ENCODE peak calls at places on chromosome 9, in eight cellular contexts. V, P, Y, Z, X, A, C and O are unnamed samples.

GRCh38 chr9:101536938-101537337 is 3.3 kb downstream of the RNF20 start:
- DNase-seq in V (no peak), P (peak; percentile 65), Y (no peak), Z (no peak), X (no peak), A (peak; percentile 66), C (peak; percentile 49), O (no peak)

GRCh38 chr9:121369595-121370265 is at the start of gene STOM:
- DNase-seq in V (peak; percentile 86), P (peak; percentile 63), Y (peak; percentile 91), Z (peak; percentile 87), X (peak; percentile 56), A (peak; percentile 84), C (no peak), O (peak; percentile 85)

GRCh38 chr9:91037511-91038482 is 236.2 kb downstream of the SYK start:
- DNase-seq in V (peak; percentile 86), P (peak; percentile 15), Y (peak; percentile 71), Z (peak; percentile 56), X (no peak), A (peak; percentile 95), C (no peak), O (peak; percentile 65)

GRCh38 chr9:126613656-126614055 is at the start of gene LMX1B:
- DNase-seq in V (no peak), P (peak; percentile 88), Y (no peak), Z (no peak), X (no peak), A (peak; percentile 31), C (peak; percentile 81), O (peak; percentile 77)

GRCh38 chr9:34653610-34654072 is 1.7 kb downstream of the IL11RA start:
- DNase-seq in V (no peak), P (no peak), Y (peak; percentile 78), Z (peak; percentile 19), X (no peak), A (peak; percentile 42), C (no peak), O (peak; percentile 53)

GRCh38 chr9:116572095-116572748 is 114.9 kb upstream of the TRIM32 start:
- DNase-seq in V (peak; percentile 82), P (peak; percentile 93), Y (peak; percentile 94), Z (peak; percentile 78), X (no peak), A (peak; percentile 92), C (peak; percentile 90), O (peak; percentile 91)

GRCh38 chr9:99411479-99412100 is 189.5 kb downstream of the SEC61B start:
- DNase-seq in V (no peak), P (no peak), Y (no peak), Z (no peak), X (no peak), A (peak; percentile 80), C (peak; percentile 28), O (no peak)

GRCh38 chr9:122329592-122329991 is 41.2 kb upstream of the PTGS1 start:
- DNase-seq in V (no peak), P (peak; percentile 66), Y (no peak), Z (no peak), X (no peak), A (no peak), C (no peak), O (no peak)

GRCh38 chr9:74132986-74133385 is 364.1 kb upstream of the RORB start:
- DNase-seq in V (no peak), P (no peak), Y (no peak), Z (no peak), X (no peak), A (no peak), C (no peak), O (no peak)